ENCODE peak calls at places on chromosomes 3 and 15, in nine cellular contexts. One of them, this sample, is unnamed.

GRCh38 chr3:176633511-176633910 is 563.8 kb downstream of the TBL1XR1 start:
- DNase-seq in HFFc6: no peak
- DNase-seq in spleen: no peak
- DNase-seq in anterior cingulate cortex: no peak
- DNase-seq in T-cell: no peak
- DNase-seq in astrocyte of the cerebellum: no peak
- DNase-seq in NCI-H1930: no peak
- DNase-seq in stimulated activated CD8-positive, alpha-beta memory T cell treated with anti-CD3 and anti-CD28 coated beads, Interleukin-15, amount 100 ng/mL, for 1 hour: no peak
- DNase-seq in astrocyte of the spinal cord: no peak
- DNase-seq in this sample: peak

GRCh38 chr3:133377396-133377795 is 22.5 kb upstream of the BFSP2 start:
- DNase-seq in NCI-H1930: no peak
- DNase-seq in HFFc6: peak
- DNase-seq in T-cell: no peak
- DNase-seq in anterior cingulate cortex: no peak
- DNase-seq in astrocyte of the spinal cord: peak
- DNase-seq in spleen: no peak
- DNase-seq in astrocyte of the cerebellum: peak
- DNase-seq in stimulated activated CD8-positive, alpha-beta memory T cell treated with anti-CD3 and anti-CD28 coated beads, Interleukin-15, amount 100 ng/mL, for 1 hour: no peak
- DNase-seq in this sample: peak

GRCh38 chr3:150597646-150598045 is 5.5 kb upstream of the SELENOT start:
- DNase-seq in T-cell: no peak
- DNase-seq in anterior cingulate cortex: no peak
- DNase-seq in NCI-H1930: no peak
- DNase-seq in spleen: no peak
- DNase-seq in astrocyte of the cerebellum: no peak
- DNase-seq in HFFc6: no peak
- DNase-seq in stimulated activated CD8-positive, alpha-beta memory T cell treated with anti-CD3 and anti-CD28 coated beads, Interleukin-15, amount 100 ng/mL, for 1 hour: no peak
- DNase-seq in astrocyte of the spinal cord: no peak
- DNase-seq in this sample: no peak

GRCh38 chr3:168803536-168803935 is 707.8 kb upstream of the GOLIM4 start:
- DNase-seq in spleen: no peak
- DNase-seq in HFFc6: peak
- DNase-seq in astrocyte of the spinal cord: peak
- DNase-seq in astrocyte of the cerebellum: no peak
- DNase-seq in T-cell: no peak
- DNase-seq in anterior cingulate cortex: no peak
- DNase-seq in NCI-H1930: no peak
- DNase-seq in stimulated activated CD8-positive, alpha-beta memory T cell treated with anti-CD3 and anti-CD28 coated beads, Interleukin-15, amount 100 ng/mL, for 1 hour: no peak
- DNase-seq in this sample: no peak

GRCh38 chr3:9204253-9205005 is 45.0 kb downstream of the SRGAP3 start:
- DNase-seq in stimulated activated CD8-positive, alpha-beta memory T cell treated with anti-CD3 and anti-CD28 coated beads, Interleukin-15, amount 100 ng/mL, for 1 hour: no peak
- DNase-seq in astrocyte of the cerebellum: no peak
- DNase-seq in NCI-H1930: no peak
- DNase-seq in spleen: no peak
- DNase-seq in anterior cingulate cortex: peak
- DNase-seq in astrocyte of the spinal cord: no peak
- DNase-seq in T-cell: no peak
- DNase-seq in HFFc6: no peak
- DNase-seq in this sample: no peak

GRCh38 chr15:76163429-76164020 is 103.7 kb downstream of the TMEM266 start:
- DNase-seq in astrocyte of the cerebellum: no peak
- DNase-seq in stimulated activated CD8-positive, alpha-beta memory T cell treated with anti-CD3 and anti-CD28 coated beads, Interleukin-15, amount 100 ng/mL, for 1 hour: no peak
- DNase-seq in HFFc6: peak
- DNase-seq in T-cell: no peak
- DNase-seq in NCI-H1930: no peak
- DNase-seq in anterior cingulate cortex: no peak
- DNase-seq in astrocyte of the spinal cord: peak
- DNase-seq in spleen: peak
- DNase-seq in this sample: no peak

GRCh38 chr3:307182-307581 is 110.6 kb downstream of the CHL1 start:
- DNase-seq in astrocyte of the spinal cord: no peak
- DNase-seq in NCI-H1930: peak
- DNase-seq in astrocyte of the cerebellum: no peak
- DNase-seq in anterior cingulate cortex: no peak
- DNase-seq in stimulated activated CD8-positive, alpha-beta memory T cell treated with anti-CD3 and anti-CD28 coated beads, Interleukin-15, amount 100 ng/mL, for 1 hour: no peak
- DNase-seq in spleen: no peak
- DNase-seq in HFFc6: no peak
- DNase-seq in T-cell: no peak
- DNase-seq in this sample: no peak

GRCh38 chr3:111979689-111980025 is 831 bp downstream of the ABHD10 start:
- DNase-seq in T-cell: no peak
- DNase-seq in NCI-H1930: no peak
- DNase-seq in HFFc6: no peak
- DNase-seq in spleen: no peak
- DNase-seq in astrocyte of the spinal cord: no peak
- DNase-seq in stimulated activated CD8-positive, alpha-beta memory T cell treated with anti-CD3 and anti-CD28 coated beads, Interleukin-15, amount 100 ng/mL, for 1 hour: no peak
- DNase-seq in astrocyte of the cerebellum: no peak
- DNase-seq in anterior cingulate cortex: no peak
- DNase-seq in this sample: peak

GRCh38 chr15:58392611-58393161 is 39.1 kb upstream of the LIPC start:
- DNase-seq in T-cell: no peak
- DNase-seq in NCI-H1930: no peak
- DNase-seq in anterior cingulate cortex: no peak
- DNase-seq in astrocyte of the cerebellum: no peak
- DNase-seq in astrocyte of the spinal cord: no peak
- DNase-seq in HFFc6: no peak
- DNase-seq in spleen: no peak
- DNase-seq in stimulated activated CD8-positive, alpha-beta memory T cell treated with anti-CD3 and anti-CD28 coated beads, Interleukin-15, amount 100 ng/mL, for 1 hour: no peak
- DNase-seq in this sample: no peak

GRCh38 chr15:23823508-23823907 is 136.4 kb upstream of the NDN start:
- DNase-seq in spleen: no peak
- DNase-seq in anterior cingulate cortex: no peak
- DNase-seq in NCI-H1930: no peak
- DNase-seq in T-cell: no peak
- DNase-seq in stimulated activated CD8-positive, alpha-beta memory T cell treated with anti-CD3 and anti-CD28 coated beads, Interleukin-15, amount 100 ng/mL, for 1 hour: no peak
- DNase-seq in astrocyte of the cerebellum: no peak
- DNase-seq in HFFc6: no peak
- DNase-seq in astrocyte of the spinal cord: no peak
- DNase-seq in this sample: peak

GRCh38 chr3:143716731-143717130 is 131.5 kb downstream of the SLC9A9 start:
- DNase-seq in astrocyte of the spinal cord: no peak
- DNase-seq in spleen: no peak
- DNase-seq in stimulated activated CD8-positive, alpha-beta memory T cell treated with anti-CD3 and anti-CD28 coated beads, Interleukin-15, amount 100 ng/mL, for 1 hour: no peak
- DNase-seq in anterior cingulate cortex: no peak
- DNase-seq in NCI-H1930: no peak
- DNase-seq in T-cell: no peak
- DNase-seq in astrocyte of the cerebellum: no peak
- DNase-seq in HFFc6: no peak
- DNase-seq in this sample: no peak

GRCh38 chr3:173897631-173898030 is 500.1 kb downstream of the NLGN1 start:
- DNase-seq in T-cell: no peak
- DNase-seq in HFFc6: no peak
- DNase-seq in spleen: no peak
- DNase-seq in NCI-H1930: no peak
- DNase-seq in anterior cingulate cortex: no peak
- DNase-seq in astrocyte of the cerebellum: no peak
- DNase-seq in astrocyte of the spinal cord: no peak
- DNase-seq in stimulated activated CD8-positive, alpha-beta memory T cell treated with anti-CD3 and anti-CD28 coated beads, Interleukin-15, amount 100 ng/mL, for 1 hour: no peak
- DNase-seq in this sample: no peak

GRCh38 chr3:40858364-40859115 is 333.8 kb downstream of the ZNF621 start:
- DNase-seq in spleen: no peak
- DNase-seq in anterior cingulate cortex: no peak
- DNase-seq in NCI-H1930: no peak
- DNase-seq in HFFc6: no peak
- DNase-seq in astrocyte of the cerebellum: no peak
- DNase-seq in T-cell: no peak
- DNase-seq in stimulated activated CD8-positive, alpha-beta memory T cell treated with anti-CD3 and anti-CD28 coated beads, Interleukin-15, amount 100 ng/mL, for 1 hour: no peak
- DNase-seq in astrocyte of the spinal cord: no peak
- DNase-seq in this sample: no peak

GRCh38 chr3:176574736-176575135 is 622.5 kb downstream of the TBL1XR1 start:
- DNase-seq in astrocyte of the spinal cord: no peak
- DNase-seq in T-cell: no peak
- DNase-seq in spleen: no peak
- DNase-seq in HFFc6: no peak
- DNase-seq in astrocyte of the cerebellum: peak
- DNase-seq in NCI-H1930: no peak
- DNase-seq in anterior cingulate cortex: no peak
- DNase-seq in stimulated activated CD8-positive, alpha-beta memory T cell treated with anti-CD3 and anti-CD28 coated beads, Interleukin-15, amount 100 ng/mL, for 1 hour: no peak
- DNase-seq in this sample: no peak

GRCh38 chr3:126197854-126198584 is 17.6 kb upstream of the ALDH1L1 start:
- DNase-seq in spleen: no peak
- DNase-seq in T-cell: no peak
- DNase-seq in anterior cingulate cortex: no peak
- DNase-seq in stimulated activated CD8-positive, alpha-beta memory T cell treated with anti-CD3 and anti-CD28 coated beads, Interleukin-15, amount 100 ng/mL, for 1 hour: no peak
- DNase-seq in astrocyte of the cerebellum: peak
- DNase-seq in astrocyte of the spinal cord: peak
- DNase-seq in HFFc6: peak
- DNase-seq in NCI-H1930: peak
- DNase-seq in this sample: peak

GRCh38 chr3:144770813-144771400 is 799.3 kb downstream of the DIPK2A start:
- DNase-seq in stimulated activated CD8-positive, alpha-beta memory T cell treated with anti-CD3 and anti-CD28 coated beads, Interleukin-15, amount 100 ng/mL, for 1 hour: no peak
- DNase-seq in spleen: no peak
- DNase-seq in HFFc6: no peak
- DNase-seq in T-cell: no peak
- DNase-seq in anterior cingulate cortex: no peak
- DNase-seq in astrocyte of the spinal cord: peak
- DNase-seq in NCI-H1930: no peak
- DNase-seq in astrocyte of the cerebellum: peak
- DNase-seq in this sample: no peak

GRCh38 chr15:23072633-23073032 is 33.3 kb upstream of the TUBGCP5 start:
- DNase-seq in stimulated activated CD8-positive, alpha-beta memory T cell treated with anti-CD3 and anti-CD28 coated beads, Interleukin-15, amount 100 ng/mL, for 1 hour: no peak
- DNase-seq in NCI-H1930: no peak
- DNase-seq in HFFc6: no peak
- DNase-seq in T-cell: no peak
- DNase-seq in anterior cingulate cortex: no peak
- DNase-seq in astrocyte of the spinal cord: no peak
- DNase-seq in spleen: no peak
- DNase-seq in astrocyte of the cerebellum: no peak
- DNase-seq in this sample: peak

GRCh38 chr3:69997486-69998307 is 1.8 kb upstream of the SAMMSON start:
- DNase-seq in T-cell: no peak
- DNase-seq in stimulated activated CD8-positive, alpha-beta memory T cell treated with anti-CD3 and anti-CD28 coated beads, Interleukin-15, amount 100 ng/mL, for 1 hour: no peak
- DNase-seq in anterior cingulate cortex: no peak
- DNase-seq in astrocyte of the spinal cord: peak
- DNase-seq in NCI-H1930: no peak
- DNase-seq in HFFc6: no peak
- DNase-seq in spleen: no peak
- DNase-seq in astrocyte of the cerebellum: no peak
- DNase-seq in this sample: no peak

GRCh38 chr3:99634881-99635280 is 3.5 kb upstream of the COL8A1 start:
- DNase-seq in stimulated activated CD8-positive, alpha-beta memory T cell treated with anti-CD3 and anti-CD28 coated beads, Interleukin-15, amount 100 ng/mL, for 1 hour: no peak
- DNase-seq in NCI-H1930: no peak
- DNase-seq in astrocyte of the spinal cord: no peak
- DNase-seq in anterior cingulate cortex: no peak
- DNase-seq in HFFc6: no peak
- DNase-seq in T-cell: no peak
- DNase-seq in astrocyte of the cerebellum: no peak
- DNase-seq in spleen: no peak
- DNase-seq in this sample: peak

GRCh38 chr15:64246364-64247189 is 83.8 kb upstream of the PPIB start:
- DNase-seq in spleen: no peak
- DNase-seq in NCI-H1930: peak
- DNase-seq in astrocyte of the spinal cord: peak
- DNase-seq in HFFc6: peak
- DNase-seq in stimulated activated CD8-positive, alpha-beta memory T cell treated with anti-CD3 and anti-CD28 coated beads, Interleukin-15, amount 100 ng/mL, for 1 hour: no peak
- DNase-seq in anterior cingulate cortex: no peak
- DNase-seq in astrocyte of the cerebellum: peak
- DNase-seq in T-cell: no peak
- DNase-seq in this sample: peak

GRCh38 chr3:117443014-117443413 is 733.4 kb downstream of the TUSC7 start:
- DNase-seq in spleen: no peak
- DNase-seq in stimulated activated CD8-positive, alpha-beta memory T cell treated with anti-CD3 and anti-CD28 coated beads, Interleukin-15, amount 100 ng/mL, for 1 hour: no peak
- DNase-seq in NCI-H1930: no peak
- DNase-seq in astrocyte of the spinal cord: no peak
- DNase-seq in anterior cingulate cortex: no peak
- DNase-seq in astrocyte of the cerebellum: no peak
- DNase-seq in HFFc6: no peak
- DNase-seq in T-cell: no peak
- DNase-seq in this sample: peak

GRCh38 chr3:157109267-157110141 is 50.4 kb downstream of the CCNL1 start:
- DNase-seq in T-cell: no peak
- DNase-seq in HFFc6: no peak
- DNase-seq in anterior cingulate cortex: no peak
- DNase-seq in astrocyte of the cerebellum: no peak
- DNase-seq in astrocyte of the spinal cord: no peak
- DNase-seq in spleen: no peak
- DNase-seq in NCI-H1930: no peak
- DNase-seq in stimulated activated CD8-positive, alpha-beta memory T cell treated with anti-CD3 and anti-CD28 coated beads, Interleukin-15, amount 100 ng/mL, for 1 hour: no peak
- DNase-seq in this sample: no peak

GRCh38 chr3:187062526-187063177 is 76.6 kb downstream of the RPL39L start:
- DNase-seq in T-cell: no peak
- DNase-seq in NCI-H1930: no peak
- DNase-seq in astrocyte of the spinal cord: peak
- DNase-seq in spleen: no peak
- DNase-seq in HFFc6: peak
- DNase-seq in anterior cingulate cortex: no peak
- DNase-seq in stimulated activated CD8-positive, alpha-beta memory T cell treated with anti-CD3 and anti-CD28 coated beads, Interleukin-15, amount 100 ng/mL, for 1 hour: no peak
- DNase-seq in astrocyte of the cerebellum: peak
- DNase-seq in this sample: peak

GRCh38 chr15:72873379-72874233 is 90.0 kb upstream of the ADPGK start:
- DNase-seq in T-cell: no peak
- DNase-seq in stimulated activated CD8-positive, alpha-beta memory T cell treated with anti-CD3 and anti-CD28 coated beads, Interleukin-15, amount 100 ng/mL, for 1 hour: no peak
- DNase-seq in astrocyte of the cerebellum: peak
- DNase-seq in anterior cingulate cortex: no peak
- DNase-seq in spleen: no peak
- DNase-seq in NCI-H1930: no peak
- DNase-seq in astrocyte of the spinal cord: no peak
- DNase-seq in HFFc6: no peak
- DNase-seq in this sample: no peak

GRCh38 chr15:38991126-38991525 is 426.5 kb upstream of the RASGRP1 start:
- DNase-seq in anterior cingulate cortex: no peak
- DNase-seq in NCI-H1930: no peak
- DNase-seq in astrocyte of the cerebellum: peak
- DNase-seq in spleen: no peak
- DNase-seq in stimulated activated CD8-positive, alpha-beta memory T cell treated with anti-CD3 and anti-CD28 coated beads, Interleukin-15, amount 100 ng/mL, for 1 hour: no peak
- DNase-seq in T-cell: no peak
- DNase-seq in HFFc6: peak
- DNase-seq in astrocyte of the spinal cord: peak
- DNase-seq in this sample: peak

GRCh38 chr3:51799879-51800757 is 21.1 kb upstream of the IQCF6 start:
- DNase-seq in astrocyte of the cerebellum: peak
- DNase-seq in astrocyte of the spinal cord: peak
- DNase-seq in stimulated activated CD8-positive, alpha-beta memory T cell treated with anti-CD3 and anti-CD28 coated beads, Interleukin-15, amount 100 ng/mL, for 1 hour: no peak
- DNase-seq in T-cell: no peak
- DNase-seq in anterior cingulate cortex: no peak
- DNase-seq in NCI-H1930: peak
- DNase-seq in HFFc6: peak
- DNase-seq in spleen: no peak
- DNase-seq in this sample: peak

GRCh38 chr15:99454941-99455795 is 110.6 kb upstream of the MEF2A start:
- DNase-seq in anterior cingulate cortex: no peak
- DNase-seq in astrocyte of the spinal cord: peak
- DNase-seq in stimulated activated CD8-positive, alpha-beta memory T cell treated with anti-CD3 and anti-CD28 coated beads, Interleukin-15, amount 100 ng/mL, for 1 hour: no peak
- DNase-seq in T-cell: no peak
- DNase-seq in spleen: no peak
- DNase-seq in NCI-H1930: no peak
- DNase-seq in HFFc6: peak
- DNase-seq in astrocyte of the cerebellum: peak
- DNase-seq in this sample: peak

GRCh38 chr3:5677560-5677959 is 490.1 kb downstream of the EDEM1 start:
- DNase-seq in astrocyte of the spinal cord: no peak
- DNase-seq in astrocyte of the cerebellum: no peak
- DNase-seq in anterior cingulate cortex: no peak
- DNase-seq in HFFc6: no peak
- DNase-seq in NCI-H1930: no peak
- DNase-seq in stimulated activated CD8-positive, alpha-beta memory T cell treated with anti-CD3 and anti-CD28 coated beads, Interleukin-15, amount 100 ng/mL, for 1 hour: no peak
- DNase-seq in T-cell: no peak
- DNase-seq in spleen: no peak
- DNase-seq in this sample: no peak

GRCh38 chr3:69948246-69948862 is 51.2 kb upstream of the SAMMSON start:
- DNase-seq in stimulated activated CD8-positive, alpha-beta memory T cell treated with anti-CD3 and anti-CD28 coated beads, Interleukin-15, amount 100 ng/mL, for 1 hour: no peak
- DNase-seq in astrocyte of the cerebellum: peak
- DNase-seq in astrocyte of the spinal cord: peak
- DNase-seq in spleen: no peak
- DNase-seq in HFFc6: peak
- DNase-seq in T-cell: no peak
- DNase-seq in NCI-H1930: no peak
- DNase-seq in anterior cingulate cortex: no peak
- DNase-seq in this sample: peak

GRCh38 chr15:37792351-37792750 is 142.1 kb upstream of the TMCO5A start:
- DNase-seq in spleen: no peak
- DNase-seq in astrocyte of the spinal cord: peak
- DNase-seq in HFFc6: no peak
- DNase-seq in astrocyte of the cerebellum: no peak
- DNase-seq in NCI-H1930: no peak
- DNase-seq in anterior cingulate cortex: no peak
- DNase-seq in T-cell: no peak
- DNase-seq in stimulated activated CD8-positive, alpha-beta memory T cell treated with anti-CD3 and anti-CD28 coated beads, Interleukin-15, amount 100 ng/mL, for 1 hour: no peak
- DNase-seq in this sample: no peak

GRCh38 chr3:141743305-141743704 is 5.2 kb downstream of the RNF7 start:
- DNase-seq in HFFc6: no peak
- DNase-seq in NCI-H1930: no peak
- DNase-seq in astrocyte of the cerebellum: no peak
- DNase-seq in T-cell: no peak
- DNase-seq in spleen: no peak
- DNase-seq in anterior cingulate cortex: no peak
- DNase-seq in stimulated activated CD8-positive, alpha-beta memory T cell treated with anti-CD3 and anti-CD28 coated beads, Interleukin-15, amount 100 ng/mL, for 1 hour: no peak
- DNase-seq in astrocyte of the spinal cord: no peak
- DNase-seq in this sample: no peak